ENCODE peak calls at places on chromosome 20, in five cellular contexts. One of them, this sample, is unnamed.

GRCh38 chr20:7589164-7589563 is 351.1 kb downstream of the HAO1 start:
- DNase-seq in Caki2: no peak
- DNase-seq in A172: no peak
- DNase-seq in OCI-LY7: no peak
- DNase-seq in RPMI7951: no peak
- DNase-seq in this sample: no peak

GRCh38 chr20:64277571-64278318 is 22.2 kb downstream of the PCMTD2 start:
- DNase-seq in RPMI7951: peak
- DNase-seq in OCI-LY7: no peak
- DNase-seq in A172: no peak
- DNase-seq in Caki2: no peak
- DNase-seq in this sample: peak

GRCh38 chr20:910132-910839 is 5.8 kb downstream of the ANGPT4 start:
- DNase-seq in Caki2: no peak
- DNase-seq in OCI-LY7: no peak
- DNase-seq in A172: no peak
- DNase-seq in RPMI7951: no peak
- DNase-seq in this sample: no peak

GRCh38 chr20:59938221-59938620 is 1.9 kb downstream of the PPP1R3D start:
- DNase-seq in A172: peak
- DNase-seq in Caki2: no peak
- DNase-seq in OCI-LY7: no peak
- DNase-seq in RPMI7951: peak
- DNase-seq in this sample: no peak

GRCh38 chr20:11755071-11755881 is 162.4 kb upstream of the BTBD3 start:
- DNase-seq in RPMI7951: no peak
- DNase-seq in OCI-LY7: no peak
- DNase-seq in Caki2: peak
- DNase-seq in A172: no peak
- DNase-seq in this sample: peak

GRCh38 chr20:50569864-50570836 is 60.0 kb downstream of the PTPN1 start:
- DNase-seq in OCI-LY7: peak
- DNase-seq in A172: peak
- DNase-seq in RPMI7951: peak
- DNase-seq in Caki2: peak
- DNase-seq in this sample: peak

GRCh38 chr20:1417273-1417672 is 24.4 kb upstream of the FKBP1A start:
- DNase-seq in Caki2: no peak
- DNase-seq in OCI-LY7: no peak
- DNase-seq in RPMI7951: peak
- DNase-seq in A172: peak
- DNase-seq in this sample: no peak

GRCh38 chr20:25005220-25005619 is 12.7 kb upstream of the APMAP start:
- DNase-seq in Caki2: no peak
- DNase-seq in A172: peak
- DNase-seq in OCI-LY7: no peak
- DNase-seq in RPMI7951: peak
- DNase-seq in this sample: no peak

GRCh38 chr20:3652646-3653596 is 10.3 kb downstream of the GFRA4 start:
- DNase-seq in OCI-LY7: peak
- DNase-seq in A172: no peak
- DNase-seq in Caki2: peak
- DNase-seq in RPMI7951: no peak
- DNase-seq in this sample: no peak

GRCh38 chr20:51021067-51022025 is 1.6 kb downstream of the KCNG1 start:
- DNase-seq in Caki2: no peak
- DNase-seq in OCI-LY7: no peak
- DNase-seq in A172: no peak
- DNase-seq in RPMI7951: no peak
- DNase-seq in this sample: no peak

GRCh38 chr20:46458891-46459750 is 52.7 kb upstream of the ELMO2 start:
- DNase-seq in A172: no peak
- DNase-seq in Caki2: no peak
- DNase-seq in RPMI7951: no peak
- DNase-seq in OCI-LY7: no peak
- DNase-seq in this sample: no peak

GRCh38 chr20:48007356-48007755 is 222.1 kb upstream of the SULF2 start:
- DNase-seq in RPMI7951: no peak
- DNase-seq in OCI-LY7: no peak
- DNase-seq in Caki2: no peak
- DNase-seq in A172: no peak
- DNase-seq in this sample: no peak

GRCh38 chr20:564195-564594 is 20.6 kb upstream of the CSNK2A1 start:
- DNase-seq in OCI-LY7: no peak
- DNase-seq in A172: no peak
- DNase-seq in RPMI7951: no peak
- DNase-seq in Caki2: no peak
- DNase-seq in this sample: no peak

GRCh38 chr20:5807431-5807830 is 57.2 kb downstream of the SHLD1 start:
- DNase-seq in A172: no peak
- DNase-seq in OCI-LY7: peak
- DNase-seq in RPMI7951: no peak
- DNase-seq in Caki2: no peak
- DNase-seq in this sample: no peak

GRCh38 chr20:17461941-17462340 is 69.2 kb downstream of the BFSP1 start:
- DNase-seq in A172: no peak
- DNase-seq in Caki2: no peak
- DNase-seq in RPMI7951: no peak
- DNase-seq in OCI-LY7: no peak
- DNase-seq in this sample: no peak

GRCh38 chr20:37379967-37380828 is 34.3 kb downstream of the SRC start:
- DNase-seq in A172: peak
- DNase-seq in RPMI7951: no peak
- DNase-seq in OCI-LY7: no peak
- DNase-seq in Caki2: peak
- DNase-seq in this sample: peak

GRCh38 chr20:59650418-59650817 is 46.1 kb downstream of the PHACTR3 start:
- DNase-seq in Caki2: peak
- DNase-seq in A172: peak
- DNase-seq in RPMI7951: no peak
- DNase-seq in OCI-LY7: no peak
- DNase-seq in this sample: no peak

GRCh38 chr20:33022733-33023438 is 8.6 kb upstream of the BPIFB6 start:
- DNase-seq in RPMI7951: no peak
- DNase-seq in A172: no peak
- DNase-seq in Caki2: no peak
- DNase-seq in OCI-LY7: no peak
- DNase-seq in this sample: no peak

GRCh38 chr20:36238153-36238552 is 1.9 kb downstream of the AAR2 start:
- DNase-seq in RPMI7951: no peak
- DNase-seq in A172: no peak
- DNase-seq in Caki2: no peak
- DNase-seq in OCI-LY7: no peak
- DNase-seq in this sample: no peak

GRCh38 chr20:36666181-36666740 is 20.3 kb upstream of the SLA2 start:
- DNase-seq in Caki2: no peak
- DNase-seq in A172: no peak
- DNase-seq in RPMI7951: peak
- DNase-seq in OCI-LY7: peak
- DNase-seq in this sample: peak

GRCh38 chr20:5153612-5154542 is 27.1 kb downstream of the CDS2 start:
- DNase-seq in A172: no peak
- DNase-seq in RPMI7951: no peak
- DNase-seq in Caki2: no peak
- DNase-seq in OCI-LY7: no peak
- DNase-seq in this sample: no peak

GRCh38 chr20:5118220-5119142 is 1.3 kb downstream of the PCNA start:
- DNase-seq in A172: no peak
- DNase-seq in OCI-LY7: peak
- DNase-seq in Caki2: no peak
- DNase-seq in RPMI7951: no peak
- DNase-seq in this sample: peak

GRCh38 chr20:1761116-1761515 is 103.5 kb upstream of the SIRPG start:
- DNase-seq in A172: peak
- DNase-seq in RPMI7951: peak
- DNase-seq in OCI-LY7: no peak
- DNase-seq in Caki2: peak
- DNase-seq in this sample: no peak

GRCh38 chr20:22699396-22699795 is 115.0 kb upstream of the FOXA2 start:
- DNase-seq in A172: no peak
- DNase-seq in Caki2: no peak
- DNase-seq in RPMI7951: no peak
- DNase-seq in OCI-LY7: no peak
- DNase-seq in this sample: no peak

This sample was measured in HT-29.